ENCODE peak calls at places on chromosome 21, in six cellular contexts. O is K562, P is transverse colon, W is stomach, B is ovary, X is tibial nerve. R is an unnamed sample. For H3K4me1, the result is how much of the 10 kb centered on the place peaks cover.

GRCh38 chr21:32044205-32044874 is 171.5 kb downstream of the HUNK start:
- DNase-seq in O (no peak), W (no peak), B (no peak), P (no peak), X (no peak), R (no peak)

GRCh38 chr21:35575280-35575915 is 484.9 kb downstream of the SETD4 start:
- DNase-seq in W (no peak), O (no peak), P (no peak), X (no peak), B (no peak), R (no peak)

GRCh38 chr21:16535100-16535418 is 805.3 kb downstream of the USP25 start:
- DNase-seq in P (peak), X (peak), B (peak), W (peak), O (no peak), R (peak)

GRCh38 chr21:16115461-16115860 is 385.7 kb downstream of the USP25 start:
- DNase-seq in B (no peak), X (no peak), O (no peak), P (no peak), W (no peak), R (no peak)

GRCh38 chr21:26806734-26807372 is 38.4 kb downstream of the ADAMTS1 start:
- DNase-seq in P (no peak), W (no peak), B (no peak), X (no peak), O (no peak), R (no peak)

GRCh38 chr21:31624961-31625491 is 34.5 kb upstream of the SOD1 start:
- DNase-seq in B (no peak), O (no peak), W (no peak), X (no peak), P (no peak), R (no peak)

GRCh38 chr21:17693801-17694200 is 81.1 kb upstream of the BTG3 start:
- DNase-seq in O (peak), P (no peak), W (no peak), B (no peak), X (no peak), R (no peak)

GRCh38 chr21:29477941-29478340 is 179.2 kb downstream of the BACH1 start:
- DNase-seq in O (no peak), P (no peak), X (no peak), B (no peak), W (no peak), R (no peak)

GRCh38 chr21:26116456-26117011 is 54.0 kb downstream of the APP start:
- DNase-seq in W (no peak), X (no peak), P (no peak), B (no peak), O (no peak), R (no peak)

GRCh38 chr21:15140321-15141019 is 75.7 kb upstream of the NRIP1 start:
- DNase-seq in P (peak), O (no peak), X (no peak), B (no peak), W (peak), R (no peak)

GRCh38 chr21:15005391-15005790 is 59.4 kb downstream of the NRIP1 start:
- DNase-seq in P (no peak), X (no peak), B (peak), O (no peak), W (no peak), R (no peak)

GRCh38 chr21:34282223-34282622 is 81.6 kb upstream of the KCNE2 start:
- DNase-seq in P (no peak), W (no peak), B (no peak), O (no peak), X (no peak), R (no peak)

GRCh38 chr21:36783612-36784383 is 84.9 kb downstream of the SIM2 start:
- DNase-seq in W (no peak), B (no peak), P (no peak), X (no peak), O (no peak), R (no peak)

GRCh38 chr21:37106998-37107397 is 33.9 kb downstream of the TTC3 start:
- DNase-seq in P (no peak), W (no peak), O (no peak), X (no peak), B (no peak), R (no peak)

DNA sequence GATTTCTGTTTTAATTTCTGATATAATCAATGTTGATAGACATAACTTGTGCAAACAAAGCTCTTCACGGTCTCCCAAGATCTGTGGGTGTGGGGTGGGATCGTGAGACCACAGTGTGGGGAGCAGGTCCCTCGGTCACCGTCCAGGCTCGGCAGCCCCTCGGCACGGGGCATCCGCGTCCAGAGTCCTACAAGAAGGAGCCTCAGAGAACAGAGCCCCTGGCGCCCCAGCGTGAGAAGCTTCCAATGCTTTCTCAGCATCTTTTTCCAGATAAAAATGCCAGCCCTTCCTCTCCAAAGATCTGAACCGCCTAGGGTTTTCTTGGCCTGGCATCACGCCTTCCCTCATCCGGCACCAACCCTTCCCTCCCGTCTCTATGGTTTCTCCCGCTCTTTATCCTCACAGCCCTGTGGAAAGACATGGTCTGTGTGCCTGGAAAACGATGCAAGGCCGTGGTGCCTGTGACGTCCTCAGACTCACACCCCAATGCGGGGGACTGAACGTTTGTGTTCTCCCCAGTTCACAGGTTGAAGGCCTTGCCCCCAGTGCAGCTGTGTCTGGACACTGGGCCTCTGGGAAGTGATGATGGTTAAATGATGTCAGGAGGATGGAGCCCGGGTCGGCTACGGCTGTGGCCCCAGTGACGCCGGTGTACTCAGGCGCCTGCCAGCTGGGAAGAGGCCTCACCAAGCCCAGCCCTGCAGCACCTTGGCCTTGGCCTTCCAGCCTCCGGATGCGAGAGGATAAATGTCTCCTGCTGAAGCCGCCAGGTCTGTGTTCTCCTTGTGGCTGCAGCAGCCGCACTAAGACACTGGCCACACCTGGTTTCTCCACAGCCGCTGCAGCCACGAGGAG is 45.9 kb upstream of the COL6A2 start:
- DNase-seq in O (no peak), B (peak), P (no peak), X (no peak), W (no peak), R (peak)
- H3K27ac ChIP-seq in O (no peak), B (no peak), P (no peak), X (no peak), W (no peak), R (peak)

DNA sequence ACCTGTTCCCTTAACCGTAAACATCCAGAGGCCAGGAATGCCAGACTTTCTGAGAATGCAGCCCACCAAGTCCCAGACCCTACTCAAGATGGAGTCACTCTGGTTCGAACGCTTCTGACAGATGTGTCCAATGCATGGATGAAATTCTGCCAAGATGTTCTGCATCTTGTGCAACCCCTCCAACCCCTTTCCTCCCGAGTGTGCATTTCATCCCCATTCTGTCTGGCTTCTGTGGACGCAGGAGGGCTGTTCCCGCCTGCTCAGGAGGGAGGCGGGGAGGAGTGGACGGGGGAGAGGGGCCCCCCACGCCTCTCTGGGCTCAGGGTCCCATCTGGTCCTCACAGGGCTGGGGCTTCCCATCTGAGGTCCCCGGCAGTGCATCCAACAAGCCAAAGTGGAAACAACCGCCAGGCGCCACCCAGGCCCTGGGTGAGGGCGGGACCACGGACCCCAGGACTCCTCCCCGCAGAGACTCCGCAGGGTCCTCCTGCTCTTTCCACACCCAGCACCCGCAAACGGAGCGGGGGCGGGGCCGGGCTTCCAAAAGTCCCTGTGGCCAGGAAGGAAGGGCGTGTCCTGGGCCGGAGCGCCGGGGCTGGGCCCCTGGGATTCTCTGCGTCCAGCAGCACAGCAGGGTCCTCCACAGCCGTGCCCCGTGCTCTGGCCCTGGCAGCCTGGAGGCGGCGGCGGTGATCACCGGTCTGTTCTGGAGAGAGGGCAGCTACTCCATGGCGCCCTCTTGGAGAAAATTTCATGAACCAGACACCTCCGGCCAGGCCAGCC is 27.7 kb upstream of the SUMO3 start:
- DNase-seq in X (peak), P (peak), B (peak), W (peak), O (peak), R (peak)
- H3K4me1 ChIP-seq in X (under half), P (under half), B (under half), W (under half), O (under half), R (under half)

GRCh38 chr21:41363370-41364270 is 1.8 kb downstream of the MX2 start:
- DNase-seq in W (no peak), P (no peak), X (no peak), O (no peak), B (no peak), R (no peak)

GRCh38 chr21:41362605-41363369 is 960 bp downstream of the MX2 start:
- DNase-seq in O (no peak), P (no peak), B (no peak), X (no peak), W (no peak), R (no peak)

GRCh38 chr21:41360072-41360821 is 1.6 kb upstream of the MX2 start:
- DNase-seq in X (peak), B (no peak), O (no peak), P (peak), W (peak), R (peak)

GRCh38 chr21:41361053-41361785 is 608 bp upstream of the MX2 start:
- DNase-seq in P (no peak), X (no peak), W (no peak), O (no peak), B (no peak), R (no peak)

DNA sequence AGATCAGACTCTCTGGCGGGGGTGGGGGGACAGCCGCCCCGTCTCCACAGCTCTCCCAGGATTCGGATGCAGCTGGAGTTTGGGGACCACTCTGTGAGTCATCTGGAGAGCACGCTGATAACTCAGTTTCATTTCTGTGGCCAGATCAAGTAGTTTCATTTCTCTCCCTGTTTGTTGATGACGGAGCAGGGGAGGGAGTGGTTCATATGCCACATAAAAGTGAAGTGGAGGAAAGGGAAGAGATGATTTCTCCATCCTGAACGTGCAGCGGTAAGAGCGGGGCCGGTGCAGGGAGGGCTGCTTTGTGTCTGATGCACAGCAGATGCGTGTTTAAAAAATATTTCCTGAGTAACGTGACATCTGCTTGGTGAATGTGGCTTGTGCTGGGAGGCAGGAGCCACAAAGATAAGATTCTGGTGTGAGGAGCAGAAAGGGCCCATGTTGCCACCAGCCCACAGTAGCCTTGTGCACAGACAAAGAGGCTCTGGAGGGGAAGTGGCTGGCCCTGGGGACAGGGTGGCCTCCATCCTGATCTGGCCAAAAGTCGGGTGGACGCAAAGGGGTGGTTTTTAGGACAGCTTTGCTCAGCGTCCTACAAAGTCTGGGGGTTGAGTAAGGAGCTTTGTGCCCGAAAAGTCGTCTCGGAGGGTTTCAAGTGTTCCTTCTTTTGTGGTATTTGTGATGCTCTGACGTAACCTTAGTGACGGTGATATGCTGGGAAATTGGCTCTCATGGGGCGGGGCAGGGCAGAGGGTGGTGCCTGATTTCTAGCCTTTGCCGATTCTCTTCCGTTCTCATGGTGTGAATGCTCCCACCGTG is at the start of gene MX2:
- DNase-seq in O (no peak), W (peak), X (peak), B (no peak), P (peak), R (peak)
- TF ChIP-seq EP300 in O (no peak), W (no peak), X (no peak), B (no peak), P (no peak), R (peak)

DNA sequence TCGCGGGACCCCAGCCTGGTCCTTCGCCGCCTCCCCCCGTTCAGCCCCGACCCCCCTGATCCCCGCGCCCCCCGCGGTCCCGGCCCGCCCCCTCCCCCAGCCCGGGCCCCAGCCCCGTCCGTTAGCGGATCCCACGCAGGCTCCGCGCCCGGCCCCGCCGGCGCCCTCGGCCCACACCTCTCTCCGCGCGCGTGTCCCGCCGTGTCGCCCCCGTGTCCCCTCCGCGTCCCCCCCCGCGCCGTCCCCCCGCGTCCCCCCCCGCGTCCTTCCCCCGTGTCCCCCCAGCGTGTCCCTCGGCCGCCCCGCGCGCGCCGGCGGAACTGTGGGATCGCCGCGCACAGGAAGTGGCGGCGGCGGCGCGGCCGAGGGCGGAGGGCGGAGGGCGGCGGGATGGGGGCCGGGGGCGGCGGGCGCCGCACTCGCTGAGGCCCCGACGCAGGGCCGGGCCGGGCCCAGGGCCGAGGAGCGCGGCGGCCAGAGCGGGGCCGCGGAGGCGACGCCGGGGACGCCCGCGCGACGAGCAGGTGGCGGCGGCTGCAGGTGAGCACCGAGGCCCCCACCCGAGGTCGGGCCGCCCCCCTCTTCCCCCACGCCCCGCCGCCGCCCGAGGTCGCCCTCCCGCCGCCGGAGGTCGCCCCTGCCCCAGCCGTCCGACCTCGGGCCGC is at the start of gene AGPAT3:
- DNase-seq in O (peak), P (no peak), W (no peak), B (peak), X (no peak), R (no peak)
- H3K27ac ChIP-seq in O (peak), P (peak), W (peak), B (peak), X (peak), R (peak)

DNA sequence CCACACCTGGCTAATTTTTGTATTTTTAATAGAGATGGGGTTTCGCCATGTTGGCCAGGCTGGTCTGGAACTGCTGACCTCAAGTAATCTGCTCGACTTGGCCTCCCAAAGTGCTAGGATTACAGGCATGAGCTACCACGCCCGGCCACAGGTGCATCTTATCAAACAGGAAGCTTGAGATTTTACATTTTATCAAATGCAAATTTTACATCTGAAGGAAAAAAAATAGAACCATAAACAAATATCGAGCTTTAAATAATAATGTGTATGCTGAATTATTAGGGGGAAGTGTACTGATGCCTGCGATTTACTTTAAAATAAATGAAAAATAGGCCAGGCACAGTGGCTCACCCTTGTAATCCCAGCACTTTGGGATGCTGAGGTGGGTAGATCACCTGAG is 16.6 kb upstream of the BRWD1 start:
- DNase-seq in W (no peak), X (no peak), O (no peak), B (no peak), P (no peak), R (no peak)
- H3K4me1 ChIP-seq in W (under half), X (under half), O (under half), B (under half), P (under half), R (under half)

R was measured in sigmoid colon.